ENCODE peak calls at places on chromosomes 12 and 14, in five cellular contexts. K, B, C, I and N are unnamed samples.

GRCh38 chr12:106297681-106298080 is 4.9 kb upstream of the TCP11L2 start:
- DNase-seq in K (no peak), B (no peak), C (no peak), I (no peak), N (no peak)

GRCh38 chr14:39956372-39956771 is 524.1 kb upstream of the FBXO33 start:
- DNase-seq in K (no peak), I (no peak), C (no peak), B (no peak), N (no peak)

GRCh38 chr12:132622437-132623071 is 4.0 kb downstream of the P2RX2 start:
- DNase-seq in I (peak; percentile 88), B (peak; percentile 77), K (peak; percentile 57), C (peak; percentile 64), N (peak; percentile 37)

GRCh38 chr14:64746298-64747250 is 42.4 kb downstream of the PLEKHG3 start:
- DNase-seq in B (no peak), K (peak; percentile 41), I (no peak), C (peak; percentile 30), N (no peak)

GRCh38 chr12:6157482-6157881 is 33.0 kb upstream of the VWF start:
- DNase-seq in K (no peak), I (no peak), B (no peak), C (no peak), N (no peak)

GRCh38 chr12:102816816-102817434 is 100.1 kb downstream of the PAH start:
- DNase-seq in B (peak; percentile 4), I (peak; percentile 44), C (peak; percentile 14), K (no peak), N (peak; percentile 36)

GRCh38 chr12:12349711-12350665 is at the start of gene MANSC1:
- DNase-seq in I (peak; percentile 42), C (no peak), B (no peak), K (peak; percentile 90), N (no peak)

GRCh38 chr12:124506145-124506831 is 61.1 kb downstream of the NCOR2 start:
- DNase-seq in B (peak; percentile 70), K (peak; percentile 87), C (peak; percentile 86), I (peak; percentile 83), N (no peak)

GRCh38 chr12:70936414-70936813 is 15.9 kb upstream of the PTPRR start:
- DNase-seq in C (no peak), I (no peak), K (no peak), B (no peak), N (no peak)

GRCh38 chr14:101731187-101732080 is 30.1 kb upstream of the PPP2R5C start:
- DNase-seq in B (peak; percentile 75), C (peak; percentile 83), I (peak; percentile 79), K (peak; percentile 91), N (peak; percentile 58)

GRCh38 chr14:21614245-21614644 is 20.5 kb downstream of the OR10G2 start:
- DNase-seq in K (no peak), B (no peak), I (no peak), C (no peak), N (no peak)

DNA sequence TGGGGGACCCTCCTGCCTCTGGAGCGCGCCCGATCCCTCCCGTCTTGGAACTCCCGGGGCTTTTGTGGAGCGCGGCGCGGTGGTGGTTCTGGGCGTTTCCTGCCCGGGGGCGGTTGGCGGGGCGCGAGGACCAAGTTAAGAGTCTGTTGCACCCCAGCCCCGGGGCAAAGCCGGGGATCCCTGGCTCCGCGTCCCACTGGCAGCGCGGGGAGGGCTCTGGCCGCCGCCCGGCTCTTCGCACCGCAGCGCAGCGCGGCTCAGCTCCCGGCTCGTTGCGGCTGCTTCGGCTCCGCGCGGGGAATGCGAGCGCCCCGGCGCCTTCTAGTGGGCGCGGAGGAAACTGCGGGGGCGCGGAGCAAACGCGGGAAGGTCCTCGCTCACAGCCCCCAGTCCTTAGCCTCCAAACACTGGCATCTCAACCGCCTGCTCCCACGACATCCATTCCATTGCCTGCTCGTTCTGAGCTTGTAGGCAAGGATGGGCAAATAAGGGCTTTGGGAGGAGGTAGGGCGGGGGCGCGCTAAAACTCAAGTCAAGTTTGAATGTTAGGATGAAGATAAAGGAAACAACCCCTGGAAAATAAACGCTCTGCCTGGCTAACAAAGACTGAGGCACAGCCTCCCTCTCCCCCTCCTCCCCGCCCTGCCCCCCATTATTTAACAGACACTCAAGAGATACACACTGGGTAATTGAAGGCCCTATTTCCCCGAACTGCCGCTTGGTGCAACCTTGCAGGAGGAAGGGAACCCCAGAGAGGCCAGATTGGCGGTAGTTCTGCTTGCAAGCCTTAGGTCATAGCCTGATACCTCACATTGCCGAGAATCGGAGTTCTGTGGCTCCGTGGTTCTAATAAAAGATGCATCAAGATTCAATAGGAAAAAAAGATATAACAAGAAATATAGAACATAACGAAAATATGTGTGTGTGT is at the start of gene B4GALNT1:
- DNase-seq in I (peak; percentile 53), C (peak; percentile 47), B (no peak), K (peak; percentile 83), N (peak; percentile 13)
- TF ChIP-seq CTCF in I (peak; percentile 64), C (peak; percentile 87), B (peak; percentile 49), K (peak; percentile 87), N (peak; percentile 88)

GRCh38 chr12:110704750-110705149 is 15.8 kb upstream of the HVCN1 start:
- DNase-seq in K (no peak), B (no peak), C (no peak), I (no peak), N (no peak)
- TF ChIP-seq CTCF in K (no peak), B (no peak), C (peak; percentile 25), I (peak; percentile 23), N (peak; percentile 27)

GRCh38 chr14:81302613-81303012 is 81.9 kb upstream of the GTF2A1 start:
- DNase-seq in C (no peak), B (no peak), I (no peak), K (no peak), N (no peak)
- TF ChIP-seq CTCF in C (no peak), B (no peak), I (no peak), K (no peak), N (no peak)

DNA sequence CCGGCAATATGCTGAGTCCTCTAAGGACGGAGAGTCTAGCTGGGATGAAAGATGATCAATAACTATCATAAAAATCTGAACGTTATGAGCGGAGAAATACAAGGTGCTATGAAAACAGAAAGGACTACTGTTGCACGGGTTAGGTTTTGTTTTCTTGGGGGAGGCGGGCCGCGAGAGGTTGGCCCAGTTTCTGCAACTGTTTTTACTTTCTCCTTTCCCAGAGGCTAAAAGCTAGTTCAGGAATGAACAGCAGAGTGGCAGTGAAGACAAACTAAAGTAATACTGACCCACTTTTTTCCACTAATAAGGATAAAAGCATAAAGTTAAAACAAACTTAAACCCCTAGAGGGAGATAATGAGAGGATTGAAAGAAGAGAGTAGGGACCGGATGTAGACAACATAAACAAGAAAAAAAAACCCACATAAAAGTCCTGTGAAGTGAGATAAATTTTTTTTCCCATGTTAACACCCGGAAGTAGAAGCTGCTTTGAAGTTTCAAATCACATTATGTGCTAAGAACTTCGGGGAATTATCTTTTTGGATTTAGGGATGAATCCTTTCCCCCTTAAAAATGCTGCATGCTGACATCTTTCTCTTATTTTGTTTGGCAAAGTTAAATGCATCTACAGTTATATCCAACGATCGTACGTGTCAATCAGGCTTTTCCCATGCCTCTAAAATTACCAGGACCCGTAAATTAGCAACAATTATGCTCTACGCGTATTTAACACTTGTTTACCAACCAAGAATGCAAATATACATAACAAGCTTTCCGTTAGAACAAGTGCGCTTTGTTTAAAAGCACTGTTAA is 1.0 kb upstream of the CDK17 start:
- DNase-seq in K (no peak), B (peak; percentile 77), I (peak; percentile 92), C (peak; percentile 91), N (peak; percentile 85)
- TF ChIP-seq CTCF in K (peak; percentile 14), B (peak; percentile 42), I (peak; percentile 46), C (peak; percentile 37), N (peak; percentile 79)

DNA sequence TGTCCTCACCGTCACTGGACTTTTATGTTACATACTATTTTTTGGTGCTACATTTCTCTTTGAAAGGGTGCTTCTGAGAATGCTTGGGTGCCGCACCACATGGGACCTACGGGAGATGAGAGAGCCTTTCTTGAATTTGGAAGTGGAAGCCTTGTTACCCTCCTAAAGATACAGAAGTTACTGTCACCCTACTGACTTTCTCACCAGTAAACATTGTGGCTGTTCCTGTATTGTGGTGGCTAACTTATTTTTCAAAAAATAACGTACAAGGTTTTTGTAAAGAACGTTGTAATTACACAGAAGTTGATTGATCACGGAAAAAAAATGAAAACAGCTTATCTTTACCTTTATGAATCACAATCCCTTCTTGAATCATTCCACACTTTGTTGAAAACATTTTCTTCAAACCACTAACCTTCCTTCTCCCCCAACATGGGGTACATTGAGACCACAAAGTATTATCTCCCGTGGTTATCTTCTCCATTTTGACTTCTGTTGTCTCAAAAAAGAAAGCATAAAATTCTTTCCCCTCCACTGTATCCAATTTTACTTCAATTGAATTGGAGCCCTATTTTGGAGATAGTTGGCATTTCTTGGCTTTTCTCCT is 21.9 kb upstream of the PPFIBP1 start:
- DNase-seq in K (no peak), I (no peak), B (no peak), C (no peak), N (no peak)
- TF ChIP-seq CTCF in K (no peak), I (no peak), B (no peak), C (no peak), N (no peak)

DNA sequence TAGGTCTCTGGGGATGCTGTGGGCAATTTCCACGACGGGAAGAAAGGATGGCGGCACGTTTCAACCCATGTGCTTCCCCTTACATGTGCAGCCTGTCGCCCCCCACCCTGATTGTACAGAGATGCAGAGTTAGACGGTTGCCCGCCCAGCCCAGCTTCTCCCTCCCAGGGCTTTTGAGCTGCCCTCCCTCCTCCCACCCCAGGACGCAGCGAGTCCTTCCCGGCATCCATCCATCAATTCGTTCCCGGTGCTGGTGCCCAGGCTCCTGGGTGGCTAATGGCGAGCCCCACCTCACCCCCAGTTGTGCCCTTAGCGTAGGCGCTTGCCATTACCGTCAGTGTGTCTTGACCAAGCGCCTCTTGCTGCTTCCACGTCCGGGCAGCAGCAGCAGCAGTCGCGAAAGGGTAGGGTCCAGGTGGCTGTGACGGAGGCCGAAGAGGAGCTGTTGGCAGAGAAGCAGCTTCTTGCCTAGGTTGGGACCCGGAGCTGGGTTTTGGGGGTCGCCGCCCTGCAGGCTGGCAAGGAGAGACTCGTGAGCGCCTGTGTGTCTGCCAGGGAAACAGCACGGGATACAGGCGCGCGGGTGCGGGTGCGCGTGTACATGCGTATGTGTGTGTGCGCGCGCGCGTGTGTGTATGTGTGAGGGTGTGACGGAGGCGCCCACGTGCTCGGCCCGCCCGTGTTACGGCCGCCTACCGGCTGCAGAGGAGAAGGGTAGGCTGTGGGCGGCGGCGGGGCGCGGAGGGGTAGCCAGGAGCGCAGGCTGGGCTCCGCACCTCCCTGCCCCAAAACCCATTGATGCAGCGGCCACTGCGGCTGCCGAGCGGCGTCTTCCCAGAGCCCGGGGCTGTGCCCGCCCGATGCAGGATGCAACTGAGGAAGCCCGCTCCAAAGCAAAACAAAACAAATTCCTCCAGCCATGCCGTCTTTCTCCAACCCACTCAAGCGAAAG is at the start of gene SLC6A15:
- DNase-seq in I (peak; percentile 89), K (peak; percentile 76), C (peak; percentile 84), B (peak; percentile 55), N (no peak)
- TF ChIP-seq CTCF in I (peak; percentile 39), K (no peak), C (peak; percentile 64), B (peak; percentile 7), N (peak; percentile 35)